ENCODE peak calls at places on chromosomes 3 and 15, in six cellular contexts. I is GM23338, V is WTC11, U is K562, C is H1, X is GM12878. F is an unnamed sample.

GRCh38 chr3:152508705-152509104 is 240.0 kb downstream of the MBNL1 start:
- DNase-seq in C (no peak), X (no peak), I (peak), U (peak), V (no peak), F (peak)

GRCh38 chr3:194294199-194294887 is 56.8 kb downstream of the CPN2 start:
- DNase-seq in V (peak), X (no peak), U (no peak), C (no peak), I (peak), F (no peak)

GRCh38 chr3:47408839-47409229 is 28.0 kb downstream of the PTPN23 start:
- DNase-seq in V (no peak), I (no peak), U (no peak), X (no peak), C (no peak), F (no peak)

GRCh38 chr3:1082024-1082633 is 10.7 kb upstream of the CNTN6 start:
- DNase-seq in I (peak), V (no peak), U (no peak), C (peak), X (no peak), F (peak)

GRCh38 chr3:17670749-17671148 is 71.7 kb downstream of the TBC1D5 start:
- DNase-seq in I (no peak), X (no peak), V (no peak), U (no peak), C (no peak), F (no peak)

GRCh38 chr3:42590989-42591756 is 513 bp downstream of the SS18L2 start:
- DNase-seq in X (no peak), I (peak), U (no peak), V (peak), C (no peak), F (no peak)

GRCh38 chr3:55636300-55637195 is 149.4 kb upstream of the WNT5A start:
- DNase-seq in I (no peak), U (no peak), X (no peak), V (no peak), C (no peak), F (no peak)

GRCh38 chr3:11370961-11371360 is 98.8 kb downstream of the ATG7 start:
- DNase-seq in X (no peak), V (no peak), U (no peak), I (no peak), C (no peak), F (no peak)

DNA sequence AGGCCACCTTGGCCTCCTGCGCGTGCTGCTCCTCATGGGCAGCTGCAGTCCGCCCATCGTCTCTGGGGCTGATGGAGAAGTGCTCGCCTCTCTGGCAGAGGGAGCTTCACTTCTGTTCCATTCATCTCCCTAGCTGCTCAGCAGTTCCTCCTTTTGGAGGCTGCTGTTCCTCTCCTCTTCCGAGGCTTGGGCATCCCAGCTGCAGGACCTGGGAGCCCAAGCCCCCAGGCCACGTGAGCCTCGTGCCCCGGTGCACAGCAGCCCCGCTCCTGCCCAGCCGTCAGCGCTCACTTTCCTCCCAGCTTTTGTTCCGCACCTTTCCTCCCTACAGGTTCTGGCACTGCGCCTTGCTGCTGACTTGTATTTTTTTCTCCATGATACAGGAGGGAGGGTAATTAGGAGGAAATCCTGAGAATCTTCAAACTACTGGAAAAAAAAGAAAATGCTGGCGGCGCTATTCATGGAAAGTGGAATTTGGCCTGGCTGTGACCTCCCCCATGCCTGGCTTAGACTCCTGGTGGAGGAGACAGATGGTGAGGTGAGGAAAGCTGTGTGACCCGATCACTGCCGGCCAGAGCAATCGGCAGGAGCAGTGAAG is 210.1 kb downstream of the CHST2 start:
- DNase-seq in V (no peak), I (no peak), C (no peak), X (no peak), U (no peak), F (peak)
- TF ChIP-seq CREB1 in V (no peak), I (no peak), C (no peak), X (no peak), U (no peak), F (no peak)

GRCh38 chr3:182795383-182795782 is 2.1 kb downstream of the ATP11B start:
- DNase-seq in I (no peak), X (no peak), U (peak), V (no peak), C (no peak), F (no peak)

GRCh38 chr3:182796310-182796709 is 3.0 kb downstream of the ATP11B start:
- DNase-seq in X (no peak), U (no peak), I (no peak), C (no peak), V (no peak), F (no peak)

GRCh38 chr3:182794455-182794773 is 1.1 kb downstream of the ATP11B start:
- DNase-seq in V (no peak), C (no peak), X (no peak), I (no peak), U (peak), F (no peak)

GRCh38 chr3:182793663-182794454 is 555 bp downstream of the ATP11B start:
- DNase-seq in I (peak), U (peak), X (no peak), V (peak), C (peak), F (peak)

GRCh38 chr3:182794806-182795369 is 1.6 kb downstream of the ATP11B start:
- DNase-seq in I (no peak), X (no peak), C (no peak), V (no peak), U (no peak), F (no peak)
- TF ChIP-seq CREB1 in I (no peak), X (no peak), C (no peak), V (no peak), U (no peak), F (peak)

DNA sequence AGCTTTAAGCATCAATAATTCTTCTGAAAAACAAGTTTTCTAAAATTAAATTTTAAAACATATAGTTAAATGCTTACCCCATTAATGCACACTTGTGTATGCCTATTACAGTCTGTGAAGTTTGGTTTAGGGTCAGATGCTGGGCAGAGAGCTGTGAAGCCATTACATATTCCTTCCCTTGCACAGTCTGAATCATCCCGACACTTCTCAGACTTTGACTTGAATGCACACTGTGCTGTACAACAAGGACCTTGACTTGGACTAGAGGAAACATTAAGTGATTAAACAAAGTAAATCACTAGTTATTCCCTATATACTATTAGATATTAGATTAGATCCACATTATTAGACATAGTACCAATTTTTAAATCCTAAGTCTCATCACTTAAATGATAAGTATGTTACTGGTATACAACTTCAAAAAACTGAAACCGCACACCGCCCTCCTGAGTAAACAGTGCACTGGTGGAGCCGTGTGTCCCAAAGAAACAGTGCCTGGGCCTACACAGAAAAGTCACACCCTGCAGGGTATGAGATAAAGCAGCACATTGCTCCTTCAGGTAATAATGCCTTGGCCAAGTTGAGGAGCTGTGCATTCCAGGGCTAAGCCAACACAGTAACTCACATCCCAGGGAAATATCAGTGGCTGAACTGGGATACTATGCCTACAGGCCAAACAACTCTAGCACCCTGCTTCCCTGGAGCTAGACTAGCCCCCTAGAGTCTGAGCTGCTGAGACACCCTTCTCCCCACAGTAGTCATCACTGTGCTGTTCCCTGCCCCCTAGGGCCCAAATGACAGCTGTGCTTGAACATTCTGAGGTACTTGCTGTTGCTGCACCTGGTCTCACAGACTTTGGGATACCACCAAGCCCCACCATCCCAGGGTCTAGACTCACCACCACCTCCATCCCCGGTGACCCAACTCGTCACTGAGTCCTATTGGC is 137.5 kb downstream of the ADAM10 start:
- DNase-seq in U (peak), X (no peak), C (no peak), V (no peak), I (no peak), F (no peak)
- TF ChIP-seq CREB1 in U (no peak), X (no peak), C (no peak), V (no peak), I (no peak), F (no peak)

DNA sequence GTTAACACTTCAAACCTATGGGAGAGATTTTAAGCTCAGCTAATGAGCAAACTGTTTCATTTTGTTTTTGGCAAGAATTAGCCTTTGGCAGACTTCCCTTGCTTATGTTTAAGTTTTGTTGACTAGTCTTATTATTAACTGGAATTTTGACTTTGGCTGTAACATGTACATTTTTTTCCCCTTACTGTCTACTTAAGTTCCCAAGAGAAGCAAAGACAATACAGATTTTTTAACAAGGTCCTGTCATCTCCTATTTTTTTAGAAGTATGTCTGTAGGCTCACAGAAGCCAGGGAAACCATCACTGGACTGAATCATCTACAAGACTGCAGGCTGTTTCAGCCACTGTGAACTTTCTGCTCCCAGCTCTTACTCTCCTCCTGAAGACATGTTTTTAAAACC is 74.3 kb downstream of the DGKG start:
- DNase-seq in I (no peak), X (no peak), V (no peak), C (no peak), U (no peak), F (no peak)
- TF ChIP-seq CREB1 in I (no peak), X (no peak), V (no peak), C (no peak), U (no peak), F (no peak)

GRCh38 chr3:166322394-166322793 is 485.2 kb upstream of the BCHE start:
- DNase-seq in C (no peak), X (no peak), I (no peak), U (no peak), V (no peak), F (no peak)
- TF ChIP-seq CREB1 in C (no peak), X (no peak), I (no peak), U (no peak), V (no peak), F (no peak)

GRCh38 chr3:190436356-190436755 is 13.3 kb downstream of the TMEM207 start:
- DNase-seq in V (no peak), C (no peak), X (no peak), I (no peak), U (no peak), F (no peak)
- TF ChIP-seq CREB1 in V (no peak), C (no peak), X (no peak), I (no peak), U (no peak), F (no peak)

GRCh38 chr3:120427201-120427600 is 23.6 kb downstream of the FSTL1 start:
- DNase-seq in U (no peak), X (no peak), I (no peak), C (no peak), V (no peak), F (no peak)

GRCh38 chr3:120432105-120432860 is 18.5 kb downstream of the FSTL1 start:
- DNase-seq in I (peak), C (no peak), U (no peak), X (no peak), V (peak), F (no peak)

GRCh38 chr3:120433662-120434331 is 17.0 kb downstream of the FSTL1 start:
- DNase-seq in X (no peak), C (no peak), U (no peak), V (no peak), I (no peak), F (no peak)

GRCh38 chr3:120428904-120429303 is 21.9 kb downstream of the FSTL1 start:
- DNase-seq in U (no peak), X (no peak), C (no peak), V (no peak), I (no peak), F (no peak)

DNA sequence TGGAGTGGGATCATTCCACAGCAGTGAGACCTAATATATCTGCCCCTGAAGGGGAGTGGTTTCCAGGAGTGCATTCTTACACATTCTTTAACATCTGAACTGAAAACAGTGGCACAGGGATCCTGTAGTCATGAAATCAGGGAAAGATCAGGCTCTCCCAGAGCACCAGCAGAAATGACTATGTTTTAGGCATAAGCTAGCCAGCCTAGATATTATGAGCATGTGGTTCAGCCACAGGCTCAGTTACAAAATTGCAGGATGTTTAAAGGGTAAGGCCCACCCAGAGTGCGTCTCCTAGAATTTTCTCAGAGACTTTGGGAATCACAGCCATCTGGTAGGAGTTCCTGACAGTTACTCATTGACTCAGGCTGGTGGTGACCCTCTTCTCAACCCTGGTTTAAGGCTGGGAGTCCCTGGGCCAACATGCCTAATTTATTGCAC is 20.9 kb downstream of the FSTL1 start:
- DNase-seq in X (no peak), I (no peak), V (no peak), C (no peak), U (no peak), F (no peak)
- TF ChIP-seq CREB1 in X (no peak), I (no peak), V (no peak), C (no peak), U (no peak), F (no peak)

DNA sequence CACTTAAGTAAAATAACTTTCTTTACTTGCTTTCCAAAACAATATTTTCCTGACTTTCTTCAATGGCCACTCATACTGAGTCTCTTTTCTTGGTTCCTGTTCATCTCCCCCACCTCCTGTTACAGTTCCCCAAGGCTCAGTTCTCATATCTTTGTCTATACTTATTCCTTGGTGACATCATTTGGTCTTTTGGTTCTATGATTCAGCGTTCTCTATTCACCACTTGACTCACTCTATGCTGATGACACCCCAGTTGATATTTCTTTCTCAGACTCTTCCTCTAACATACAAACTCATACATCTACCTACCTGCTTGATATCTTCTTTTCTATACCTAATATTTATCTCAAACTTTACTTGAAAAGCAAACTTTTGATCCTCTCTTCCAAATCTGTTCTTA is 85.0 kb upstream of the P3H2 start:
- DNase-seq in U (no peak), I (no peak), C (no peak), X (peak), V (no peak), F (no peak)
- TF ChIP-seq CREB1 in U (no peak), I (no peak), C (no peak), X (peak), V (no peak), F (no peak)